ENCODE peak calls at places on chromosomes 7 and 10, in ten cellular contexts. One of them, this sample, is unnamed.

GRCh38 chr7:51123322-51124021 is 193.1 kb downstream of the COBL start:
- DNase-seq in neural progenitor cell: no peak
- DNase-seq in cardiac muscle cell: no peak
- DNase-seq in RWPE2: peak; percentile 93
- DNase-seq in ovary: no peak
- DNase-seq in IMR-90: peak; percentile 79
- DNase-seq in Panc1: peak; percentile 95
- DNase-seq in prostate gland: no peak
- DNase-seq in gastrocnemius medialis: peak; percentile 85
- DNase-seq in foreskin keratinocyte: peak; percentile 89
- DNase-seq in this sample: no peak

GRCh38 chr10:114413398-114413797 is 9.1 kb upstream of the AFAP1L2 start:
- DNase-seq in ovary: no peak
- DNase-seq in prostate gland: peak; percentile 90
- DNase-seq in IMR-90: no peak
- DNase-seq in RWPE2: peak; percentile 85
- DNase-seq in cardiac muscle cell: no peak
- DNase-seq in gastrocnemius medialis: no peak
- DNase-seq in Panc1: no peak
- DNase-seq in foreskin keratinocyte: no peak
- DNase-seq in neural progenitor cell: no peak
- DNase-seq in this sample: no peak

GRCh38 chr7:13235961-13236360 is 548.5 kb downstream of the ARL4A start:
- DNase-seq in gastrocnemius medialis: no peak
- DNase-seq in Panc1: no peak
- DNase-seq in foreskin keratinocyte: no peak
- DNase-seq in IMR-90: no peak
- DNase-seq in neural progenitor cell: no peak
- DNase-seq in RWPE2: no peak
- DNase-seq in cardiac muscle cell: no peak
- DNase-seq in ovary: no peak
- DNase-seq in prostate gland: no peak
- DNase-seq in this sample: no peak

GRCh38 chr10:51718804-51719291 is 19.5 kb upstream of the CSTF2T start:
- DNase-seq in Panc1: no peak
- DNase-seq in RWPE2: no peak
- DNase-seq in foreskin keratinocyte: peak; percentile 60
- DNase-seq in neural progenitor cell: no peak
- DNase-seq in prostate gland: no peak
- DNase-seq in ovary: no peak
- DNase-seq in cardiac muscle cell: no peak
- DNase-seq in gastrocnemius medialis: no peak
- DNase-seq in IMR-90: peak; percentile 92
- DNase-seq in this sample: no peak

GRCh38 chr7:119256001-119256400 is 1017.0 kb upstream of the KCND2 start:
- DNase-seq in cardiac muscle cell: no peak
- DNase-seq in gastrocnemius medialis: no peak
- DNase-seq in prostate gland: no peak
- DNase-seq in IMR-90: no peak
- DNase-seq in foreskin keratinocyte: no peak
- DNase-seq in ovary: no peak
- DNase-seq in neural progenitor cell: no peak
- DNase-seq in RWPE2: no peak
- DNase-seq in Panc1: no peak
- DNase-seq in this sample: no peak

GRCh38 chr7:133344275-133344674 is 91.4 kb downstream of the EXOC4 start:
- DNase-seq in gastrocnemius medialis: no peak
- DNase-seq in IMR-90: peak; percentile 32
- DNase-seq in RWPE2: no peak
- DNase-seq in ovary: no peak
- DNase-seq in neural progenitor cell: no peak
- DNase-seq in cardiac muscle cell: no peak
- DNase-seq in prostate gland: no peak
- DNase-seq in foreskin keratinocyte: no peak
- DNase-seq in Panc1: no peak
- DNase-seq in this sample: no peak

GRCh38 chr10:62019685-62020361 is 118.3 kb downstream of the ARID5B start:
- DNase-seq in RWPE2: no peak
- DNase-seq in IMR-90: no peak
- DNase-seq in prostate gland: no peak
- DNase-seq in ovary: no peak
- DNase-seq in neural progenitor cell: no peak
- DNase-seq in cardiac muscle cell: no peak
- DNase-seq in gastrocnemius medialis: no peak
- DNase-seq in foreskin keratinocyte: no peak
- DNase-seq in Panc1: no peak
- DNase-seq in this sample: no peak

GRCh38 chr7:139231513-139232376 is 708 bp downstream of the UBN2 start:
- DNase-seq in prostate gland: peak; percentile 7
- DNase-seq in gastrocnemius medialis: no peak
- DNase-seq in cardiac muscle cell: peak; percentile 62
- DNase-seq in neural progenitor cell: peak; percentile 57
- DNase-seq in Panc1: no peak
- DNase-seq in RWPE2: peak; percentile 52
- DNase-seq in IMR-90: peak; percentile 6
- DNase-seq in foreskin keratinocyte: no peak
- DNase-seq in ovary: peak; percentile 47
- DNase-seq in this sample: no peak

GRCh38 chr7:749121-749520 is 22.0 kb upstream of the PRKAR1B start:
- DNase-seq in Panc1: no peak
- DNase-seq in RWPE2: no peak
- DNase-seq in prostate gland: peak; percentile 46
- DNase-seq in ovary: no peak
- DNase-seq in IMR-90: no peak
- DNase-seq in foreskin keratinocyte: no peak
- DNase-seq in neural progenitor cell: no peak
- DNase-seq in cardiac muscle cell: peak; percentile 42
- DNase-seq in gastrocnemius medialis: no peak
- DNase-seq in this sample: no peak

GRCh38 chr7:159145544-159145891 is 851 bp upstream of the VIPR2 start:
- DNase-seq in cardiac muscle cell: no peak
- DNase-seq in prostate gland: no peak
- DNase-seq in foreskin keratinocyte: no peak
- DNase-seq in RWPE2: no peak
- DNase-seq in ovary: peak; percentile 69
- DNase-seq in IMR-90: no peak
- DNase-seq in gastrocnemius medialis: no peak
- DNase-seq in neural progenitor cell: no peak
- DNase-seq in Panc1: no peak
- DNase-seq in this sample: no peak

GRCh38 chr7:51278797-51279196 is 37.8 kb downstream of the COBL start:
- DNase-seq in Panc1: no peak
- DNase-seq in neural progenitor cell: peak; percentile 27
- DNase-seq in gastrocnemius medialis: peak; percentile 81
- DNase-seq in foreskin keratinocyte: no peak
- DNase-seq in cardiac muscle cell: no peak
- DNase-seq in ovary: no peak
- DNase-seq in IMR-90: no peak
- DNase-seq in RWPE2: no peak
- DNase-seq in prostate gland: no peak
- DNase-seq in this sample: peak; percentile 18

GRCh38 chr10:2494386-2494785 is 573.0 kb upstream of the PFKP start:
- DNase-seq in foreskin keratinocyte: no peak
- DNase-seq in RWPE2: no peak
- DNase-seq in gastrocnemius medialis: no peak
- DNase-seq in IMR-90: no peak
- DNase-seq in ovary: no peak
- DNase-seq in neural progenitor cell: no peak
- DNase-seq in prostate gland: no peak
- DNase-seq in cardiac muscle cell: no peak
- DNase-seq in Panc1: no peak
- DNase-seq in this sample: no peak

GRCh38 chr10:43955002-43955596 is 306.4 kb upstream of the ZNF32 start:
- DNase-seq in foreskin keratinocyte: no peak
- DNase-seq in RWPE2: no peak
- DNase-seq in neural progenitor cell: no peak
- DNase-seq in IMR-90: no peak
- DNase-seq in gastrocnemius medialis: no peak
- DNase-seq in Panc1: no peak
- DNase-seq in cardiac muscle cell: no peak
- DNase-seq in ovary: no peak
- DNase-seq in prostate gland: no peak
- DNase-seq in this sample: no peak

GRCh38 chr7:99642099-99642498 is 25.4 kb downstream of the ZSCAN25 start:
- DNase-seq in cardiac muscle cell: no peak
- DNase-seq in neural progenitor cell: no peak
- DNase-seq in RWPE2: no peak
- DNase-seq in IMR-90: peak; percentile 26
- DNase-seq in Panc1: no peak
- DNase-seq in prostate gland: no peak
- DNase-seq in gastrocnemius medialis: no peak
- DNase-seq in ovary: no peak
- DNase-seq in foreskin keratinocyte: no peak
- DNase-seq in this sample: no peak

GRCh38 chr7:107878636-107879035 is 12.3 kb upstream of the DLD start:
- DNase-seq in cardiac muscle cell: no peak
- DNase-seq in RWPE2: no peak
- DNase-seq in IMR-90: no peak
- DNase-seq in gastrocnemius medialis: no peak
- DNase-seq in neural progenitor cell: no peak
- DNase-seq in prostate gland: no peak
- DNase-seq in Panc1: no peak
- DNase-seq in ovary: no peak
- DNase-seq in foreskin keratinocyte: no peak
- DNase-seq in this sample: no peak

GRCh38 chr7:102424129-102424551 is 9.2 kb upstream of the ORAI2 start:
- DNase-seq in Panc1: no peak
- DNase-seq in IMR-90: no peak
- DNase-seq in ovary: no peak
- DNase-seq in gastrocnemius medialis: no peak
- DNase-seq in foreskin keratinocyte: no peak
- DNase-seq in cardiac muscle cell: no peak
- DNase-seq in RWPE2: no peak
- DNase-seq in neural progenitor cell: no peak
- DNase-seq in prostate gland: no peak
- DNase-seq in this sample: no peak

GRCh38 chr7:24560772-24561171 is 12.5 kb upstream of the PALS2 start:
- DNase-seq in gastrocnemius medialis: no peak
- DNase-seq in Panc1: no peak
- DNase-seq in ovary: no peak
- DNase-seq in foreskin keratinocyte: no peak
- DNase-seq in cardiac muscle cell: no peak
- DNase-seq in IMR-90: no peak
- DNase-seq in neural progenitor cell: no peak
- DNase-seq in prostate gland: no peak
- DNase-seq in RWPE2: no peak
- DNase-seq in this sample: no peak
- H3K27me3 ChIP-seq in gastrocnemius medialis: no peaks in the 10 kb centered on the region
- H3K27me3 ChIP-seq in Panc1: peaks cover 6% of the 10 kb centered on the region
- H3K27me3 ChIP-seq in ovary: no peaks in the 10 kb centered on the region
- H3K27me3 ChIP-seq in foreskin keratinocyte: no peaks in the 10 kb centered on the region
- H3K27me3 ChIP-seq in cardiac muscle cell: no peaks in the 10 kb centered on the region
- H3K27me3 ChIP-seq in IMR-90: peaks cover 2% of the 10 kb centered on the region
- H3K27me3 ChIP-seq in neural progenitor cell: no peaks in the 10 kb centered on the region
- H3K27me3 ChIP-seq in prostate gland: no peaks in the 10 kb centered on the region
- H3K27me3 ChIP-seq in RWPE2: no peaks in the 10 kb centered on the region
- H3K27me3 ChIP-seq in this sample: no peaks in the 10 kb centered on the region

DNA sequence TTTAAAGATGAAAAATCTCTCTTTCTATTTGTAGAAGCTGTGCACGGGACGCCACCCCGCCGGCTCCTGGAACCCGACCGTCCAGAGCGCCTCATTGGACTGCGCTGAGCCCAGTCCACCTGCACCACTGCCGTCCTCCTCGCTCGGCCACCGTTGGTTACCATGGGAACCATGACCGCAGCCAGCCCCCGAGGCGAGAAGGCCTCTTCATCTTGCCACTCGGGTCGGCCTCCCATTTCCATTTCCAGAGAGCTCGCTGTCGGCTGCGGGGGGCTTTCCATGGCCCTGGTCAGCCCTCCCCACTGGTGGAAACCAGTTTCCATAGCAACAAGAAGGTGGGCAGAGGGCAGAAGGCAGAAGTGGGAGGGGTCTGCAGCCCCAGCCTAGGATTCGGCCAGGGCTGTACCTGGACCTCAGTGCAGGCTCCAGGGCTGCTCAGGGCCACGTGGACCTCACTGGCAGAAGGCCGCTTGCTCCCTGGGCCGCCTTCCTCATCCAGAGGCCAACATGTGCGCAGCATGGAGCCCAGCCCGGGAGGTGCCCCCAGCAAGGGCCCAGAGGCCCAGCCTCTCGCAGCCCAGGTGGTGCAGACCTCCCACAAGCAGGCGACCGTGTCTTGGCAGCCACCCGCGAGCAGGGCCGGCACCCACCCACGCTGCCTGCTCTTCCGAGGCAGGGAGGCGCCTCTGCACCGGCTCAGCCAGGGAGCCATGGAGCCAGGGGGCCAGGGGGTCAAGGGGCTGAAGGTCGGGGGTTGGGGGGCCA is 283.5 kb upstream of the PPP2R2D start:
- DNase-seq in ovary: no peak
- DNase-seq in RWPE2: no peak
- DNase-seq in gastrocnemius medialis: no peak
- DNase-seq in cardiac muscle cell: no peak
- DNase-seq in prostate gland: no peak
- DNase-seq in Panc1: no peak
- DNase-seq in IMR-90: no peak
- DNase-seq in neural progenitor cell: peak; percentile 37
- DNase-seq in foreskin keratinocyte: no peak
- DNase-seq in this sample: no peak
- H3K27me3 ChIP-seq in ovary: no peaks in the 10 kb centered on the region
- H3K27me3 ChIP-seq in RWPE2: no peaks in the 10 kb centered on the region
- H3K27me3 ChIP-seq in gastrocnemius medialis: peaks cover 7% of the 10 kb centered on the region
- H3K27me3 ChIP-seq in cardiac muscle cell: no peaks in the 10 kb centered on the region
- H3K27me3 ChIP-seq in prostate gland: no peaks in the 10 kb centered on the region
- H3K27me3 ChIP-seq in Panc1: peaks cover 7% of the 10 kb centered on the region
- H3K27me3 ChIP-seq in IMR-90: no peaks in the 10 kb centered on the region
- H3K27me3 ChIP-seq in neural progenitor cell: no peaks in the 10 kb centered on the region
- H3K27me3 ChIP-seq in foreskin keratinocyte: no peaks in the 10 kb centered on the region
- H3K27me3 ChIP-seq in this sample: no peaks in the 10 kb centered on the region

DNA sequence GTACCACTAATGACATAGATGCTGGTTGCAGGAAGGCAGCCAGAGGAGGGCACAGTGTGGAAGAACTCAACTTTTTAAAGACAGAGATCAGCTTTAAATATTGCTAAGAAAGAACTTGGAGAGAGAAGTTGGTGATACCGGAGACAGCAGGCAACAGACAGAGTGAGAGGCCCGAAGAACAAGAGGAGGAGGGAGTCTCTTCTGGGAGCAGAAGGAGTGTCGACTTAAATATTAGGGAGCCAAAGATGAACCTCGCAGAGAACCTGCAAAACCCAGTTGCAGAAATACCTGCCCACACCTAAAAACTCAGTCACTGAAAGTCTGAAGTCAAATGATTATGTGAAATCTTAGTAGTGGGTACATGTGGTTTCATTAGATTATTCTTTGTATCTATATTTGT is 3.4 kb upstream of the WDR86 start:
- DNase-seq in IMR-90: no peak
- DNase-seq in neural progenitor cell: no peak
- DNase-seq in ovary: no peak
- DNase-seq in prostate gland: no peak
- DNase-seq in foreskin keratinocyte: no peak
- DNase-seq in cardiac muscle cell: no peak
- DNase-seq in gastrocnemius medialis: no peak
- DNase-seq in RWPE2: no peak
- DNase-seq in Panc1: no peak
- DNase-seq in this sample: no peak
- H3K27me3 ChIP-seq in IMR-90: peaks cover 66% of the 10 kb centered on the region
- H3K27me3 ChIP-seq in neural progenitor cell: peaks cover 96% of the 10 kb centered on the region
- H3K27me3 ChIP-seq in ovary: peaks cover 2% of the 10 kb centered on the region
- H3K27me3 ChIP-seq in prostate gland: peaks cover 13% of the 10 kb centered on the region
- H3K27me3 ChIP-seq in foreskin keratinocyte: peaks cover 89% of the 10 kb centered on the region
- H3K27me3 ChIP-seq in cardiac muscle cell: no peaks in the 10 kb centered on the region
- H3K27me3 ChIP-seq in gastrocnemius medialis: peaks cover 46% of the 10 kb centered on the region
- H3K27me3 ChIP-seq in RWPE2: peaks cover 29% of the 10 kb centered on the region
- H3K27me3 ChIP-seq in Panc1: no peaks in the 10 kb centered on the region
- H3K27me3 ChIP-seq in this sample: peaks cover 12% of the 10 kb centered on the region

GRCh38 chr10:33349273-33349672 is 14.8 kb upstream of the NRP1 start:
- DNase-seq in cardiac muscle cell: no peak
- DNase-seq in Panc1: no peak
- DNase-seq in gastrocnemius medialis: no peak
- DNase-seq in foreskin keratinocyte: no peak
- DNase-seq in ovary: no peak
- DNase-seq in RWPE2: no peak
- DNase-seq in IMR-90: no peak
- DNase-seq in neural progenitor cell: no peak
- DNase-seq in prostate gland: no peak
- DNase-seq in this sample: no peak
- H3K27me3 ChIP-seq in cardiac muscle cell: no peaks in the 10 kb centered on the region
- H3K27me3 ChIP-seq in Panc1: no peaks in the 10 kb centered on the region
- H3K27me3 ChIP-seq in gastrocnemius medialis: no peaks in the 10 kb centered on the region
- H3K27me3 ChIP-seq in foreskin keratinocyte: no peaks in the 10 kb centered on the region
- H3K27me3 ChIP-seq in ovary: no peaks in the 10 kb centered on the region
- H3K27me3 ChIP-seq in RWPE2: no peaks in the 10 kb centered on the region
- H3K27me3 ChIP-seq in IMR-90: no peaks in the 10 kb centered on the region
- H3K27me3 ChIP-seq in neural progenitor cell: no peaks in the 10 kb centered on the region
- H3K27me3 ChIP-seq in prostate gland: peaks cover 2% of the 10 kb centered on the region
- H3K27me3 ChIP-seq in this sample: no peaks in the 10 kb centered on the region

This sample was measured in ascending aorta.